ENCODE peak calls at places on chromosomes 5 and 9, in seven cellular contexts. V, I, A, Y, B, H and W are unnamed samples.

GRCh38 chr5:141039517-141039916 is 11.7 kb upstream of the PCDHB1 start:
- DNase-seq in V (no peak), I (no peak), A (no peak), Y (no peak), B (no peak), H (peak), W (no peak)

GRCh38 chr5:91365498-91365897 is 17.6 kb downstream of the ARRDC3 start:
- DNase-seq in V (no peak), I (no peak), A (no peak), Y (no peak), B (no peak), H (no peak), W (no peak)

GRCh38 chr9:72362680-72363139 is 2.3 kb downstream of the ZFAND5 start:
- DNase-seq in V (no peak), I (no peak), A (peak), Y (no peak), B (peak), H (peak), W (peak)

GRCh38 chr5:84373506-84373905 is 11.2 kb downstream of the EDIL3 start:
- DNase-seq in V (no peak), I (no peak), A (no peak), Y (no peak), B (no peak), H (no peak), W (no peak)

GRCh38 chr5:5881294-5881693 is 458.8 kb downstream of the ICE1 start:
- DNase-seq in V (no peak), I (peak), A (no peak), Y (no peak), B (no peak), H (no peak), W (no peak)

GRCh38 chr5:14263700-14264099 is 120.6 kb downstream of the TRIO start:
- DNase-seq in V (no peak), I (no peak), A (no peak), Y (no peak), B (no peak), H (no peak), W (no peak)

GRCh38 chr9:37340961-37341360 is 81.5 kb upstream of the GRHPR start:
- DNase-seq in V (no peak), I (no peak), A (no peak), Y (no peak), B (no peak), H (no peak), W (no peak)

GRCh38 chr9:131667576-131667975 is 72.3 kb downstream of the RAPGEF1 start:
- DNase-seq in V (no peak), I (no peak), A (no peak), Y (no peak), B (no peak), H (no peak), W (no peak)

GRCh38 chr9:91179237-91180138 is 182.2 kb downstream of the AUH start:
- DNase-seq in V (no peak), I (no peak), A (no peak), Y (no peak), B (no peak), H (no peak), W (no peak)

GRCh38 chr9:81559741-81560140 is 129.6 kb downstream of the TLE1 start:
- DNase-seq in V (no peak), I (no peak), A (peak), Y (no peak), B (no peak), H (no peak), W (no peak)

GRCh38 chr9:133858771-133859170 is 120.6 kb upstream of the SARDH start:
- DNase-seq in V (no peak), I (no peak), A (no peak), Y (no peak), B (no peak), H (no peak), W (no peak)

GRCh38 chr5:153084476-153084875 is 406.0 kb upstream of the GRIA1 start:
- DNase-seq in V (no peak), I (no peak), A (no peak), Y (no peak), B (no peak), H (no peak), W (no peak)

GRCh38 chr5:44252545-44252944 is 136.7 kb downstream of the FGF10 start:
- DNase-seq in V (no peak), I (no peak), A (no peak), Y (no peak), B (no peak), H (no peak), W (no peak)

GRCh38 chr5:154478752-154479159 is 729 bp upstream of the HAND1 start:
- DNase-seq in V (no peak), I (no peak), A (no peak), Y (no peak), B (no peak), H (peak), W (no peak)

GRCh38 chr5:99025298-99026045 is 96.7 kb upstream of the CHD1 start:
- DNase-seq in V (no peak), I (no peak), A (peak), Y (no peak), B (no peak), H (no peak), W (no peak)

GRCh38 chr9:91060520-91061343 is 259.1 kb downstream of the SYK start:
- DNase-seq in V (no peak), I (no peak), A (peak), Y (no peak), B (no peak), H (no peak), W (no peak)

GRCh38 chr9:132167192-132167591 is 5.3 kb downstream of the NTNG2 start:
- DNase-seq in V (no peak), I (no peak), A (no peak), Y (no peak), B (no peak), H (no peak), W (no peak)

GRCh38 chr5:24141046-24141445 is 503.7 kb downstream of the CDH10 start:
- DNase-seq in V (no peak), I (no peak), A (no peak), Y (no peak), B (no peak), H (no peak), W (no peak)

GRCh38 chr9:91078041-91078441 is 276.4 kb downstream of the SYK start:
- DNase-seq in V (no peak), I (no peak), A (no peak), Y (no peak), B (no peak), H (no peak), W (no peak)

GRCh38 chr5:165869066-165869465 is 2363.6 kb downstream of the MAT2B start:
- DNase-seq in V (no peak), I (no peak), A (no peak), Y (no peak), B (no peak), H (no peak), W (no peak)

GRCh38 chr9:129945314-129945713 is 97.7 kb downstream of the FNBP1 start:
- DNase-seq in V (no peak), I (no peak), A (no peak), Y (no peak), B (no peak), H (no peak), W (no peak)

GRCh38 chr9:114798793-114799427 is 6.9 kb downstream of the TNFSF15 start:
- DNase-seq in V (no peak), I (no peak), A (no peak), Y (no peak), B (no peak), H (peak), W (no peak)

GRCh38 chr9:7935666-7936065 is 136.1 kb upstream of the DMAC1 start:
- DNase-seq in V (peak), I (no peak), A (no peak), Y (no peak), B (no peak), H (no peak), W (no peak)

GRCh38 chr5:97049175-97049574 is 93.2 kb downstream of the LIX1 start:
- DNase-seq in V (no peak), I (no peak), A (no peak), Y (no peak), B (no peak), H (no peak), W (no peak)

GRCh38 chr9:23587433-23587832 is 238.6 kb downstream of the ELAVL2 start:
- DNase-seq in V (no peak), I (no peak), A (no peak), Y (no peak), B (no peak), H (no peak), W (no peak)

GRCh38 chr5:132259061-132259851 is 1.8 kb downstream of the PDLIM4 start:
- DNase-seq in V (no peak), I (no peak), A (no peak), Y (peak), B (no peak), H (peak), W (no peak)

GRCh38 chr5:154901276-154901675 is 36.7 kb downstream of the GEMIN5 start:
- DNase-seq in V (no peak), I (no peak), A (no peak), Y (no peak), B (no peak), H (no peak), W (no peak)

GRCh38 chr9:130036099-130036498 is 6.9 kb downstream of the FNBP1 start:
- DNase-seq in V (no peak), I (no peak), A (no peak), Y (no peak), B (no peak), H (no peak), W (no peak)

GRCh38 chr9:38183994-38184568 is 115.1 kb upstream of the SHB start:
- DNase-seq in V (no peak), I (no peak), A (no peak), Y (no peak), B (no peak), H (no peak), W (no peak)

GRCh38 chr9:133758228-133758627 is 20.1 kb upstream of the SARDH start:
- DNase-seq in V (no peak), I (no peak), A (no peak), Y (no peak), B (no peak), H (no peak), W (no peak)

GRCh38 chr9:12884736-12885395 is 110.0 kb downstream of the LURAP1L start:
- DNase-seq in V (no peak), I (no peak), A (peak), Y (no peak), B (no peak), H (peak), W (no peak)

GRCh38 chr5:33008751-33009418 is 297.8 kb downstream of the NPR3 start:
- DNase-seq in V (no peak), I (peak), A (no peak), Y (no peak), B (no peak), H (no peak), W (no peak)

GRCh38 chr9:2601785-2602378 is 19.7 kb upstream of the VLDLR start:
- DNase-seq in V (no peak), I (no peak), A (no peak), Y (no peak), B (no peak), H (no peak), W (no peak)

DNA sequence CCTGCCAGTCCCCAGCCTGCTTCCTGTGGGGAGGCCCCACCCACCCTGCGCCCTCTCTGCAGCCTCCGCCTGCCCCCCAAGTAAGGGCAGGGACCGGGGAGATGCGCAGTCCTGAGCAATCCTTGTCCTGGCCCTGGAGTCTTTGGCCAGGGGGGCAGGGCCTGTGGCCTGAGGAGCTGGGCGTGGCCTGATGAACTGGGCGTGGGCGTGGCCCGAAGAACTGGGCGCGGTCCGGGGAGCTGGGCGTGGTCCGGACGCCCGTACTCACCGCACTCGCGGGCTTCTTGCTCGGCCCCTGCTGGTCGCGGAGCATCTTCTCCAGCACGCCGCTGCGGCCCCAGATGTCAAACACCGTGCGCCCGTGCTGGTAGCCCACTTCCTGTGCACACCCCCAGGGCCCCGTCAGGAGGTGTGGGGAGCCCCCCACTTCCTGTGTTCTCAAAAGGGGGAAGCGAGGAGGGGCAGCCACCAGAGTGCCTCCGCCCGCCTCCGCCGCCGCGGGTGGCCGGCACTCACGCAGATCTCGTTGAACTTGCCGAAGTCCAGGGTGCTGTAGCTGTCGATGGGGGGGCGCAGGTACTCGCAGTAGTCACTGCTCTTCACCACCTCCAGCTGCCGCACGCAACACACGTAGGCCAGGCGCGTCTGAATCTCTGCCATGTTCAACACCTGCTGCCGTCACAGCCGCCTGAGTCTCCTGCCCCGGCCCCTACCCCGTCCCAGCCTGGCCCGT is 2.7 kb upstream of the NSMF start:
- DNase-seq in V (peak), I (peak), A (no peak), Y (peak), B (peak), H (no peak), W (peak)
- TF ChIP-seq POLR2AphosphoS5 in V (peak), I (no peak), A (no peak), Y (no peak), B (peak), H (no peak), W (no peak)

DNA sequence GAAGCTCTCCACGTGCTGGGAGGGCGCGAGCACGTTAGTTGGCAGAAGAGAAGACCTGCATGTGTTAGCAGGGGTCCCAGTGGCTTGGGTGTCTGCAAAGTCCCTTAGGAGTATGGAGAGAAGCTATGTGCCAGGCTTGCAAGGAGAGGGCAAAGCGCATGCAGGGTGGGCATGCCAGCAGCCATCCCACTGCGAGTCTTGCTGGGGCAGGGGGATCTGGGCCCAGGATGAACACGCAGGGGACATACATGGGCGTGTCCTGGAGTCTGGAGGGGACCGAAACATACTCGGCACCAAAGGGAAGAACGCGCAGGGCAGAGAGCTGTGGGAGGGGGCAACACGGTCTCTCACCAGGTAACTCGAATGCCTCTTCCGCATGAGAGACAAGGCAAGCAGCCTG is 43.6 kb upstream of the IPPK start:
- DNase-seq in V (no peak), I (no peak), A (no peak), Y (no peak), B (no peak), H (no peak), W (no peak)
- TF ChIP-seq TAF1 in V (no peak), I (no peak), A (no peak), Y (no peak), B (no peak), H (no peak), W (no peak)

DNA sequence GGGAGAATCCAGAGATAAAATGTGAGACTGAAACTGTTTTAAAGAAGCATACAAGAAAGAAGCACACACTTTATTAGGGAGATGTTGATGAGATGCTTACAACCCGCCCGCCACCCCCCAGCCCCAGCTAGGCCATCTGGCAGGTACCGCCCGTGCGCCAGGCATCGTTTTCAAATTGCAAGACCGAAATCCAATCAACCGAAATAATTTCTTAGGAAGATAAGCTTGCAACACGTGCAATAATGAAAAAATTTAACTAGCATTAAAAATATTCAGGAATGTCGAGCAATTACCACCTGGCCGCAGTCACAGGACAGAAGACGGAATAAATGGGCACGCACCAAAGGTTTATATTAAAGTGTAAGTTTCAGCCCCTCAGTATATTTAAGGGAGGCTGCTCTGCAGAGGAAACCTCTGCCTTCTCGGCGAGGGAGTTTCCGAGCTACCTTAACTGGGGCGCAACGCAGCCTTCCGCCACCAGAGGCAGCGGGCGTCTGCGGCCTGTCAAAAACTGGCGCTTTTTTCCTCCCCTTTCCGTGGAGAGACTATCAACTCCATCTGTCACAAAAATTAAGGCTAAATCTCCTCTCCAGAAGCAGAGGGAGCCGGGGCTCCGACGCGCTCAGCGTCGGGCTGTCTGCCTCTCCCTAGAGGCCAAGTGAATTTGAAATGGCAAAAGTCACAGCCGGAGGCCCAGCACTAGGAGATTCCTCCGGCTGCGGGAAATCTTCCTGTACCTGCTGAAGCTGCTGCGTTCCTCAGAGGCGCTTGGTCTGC is 1.0 kb upstream of the GAS1 start:
- DNase-seq in V (peak), I (no peak), A (peak), Y (peak), B (no peak), H (peak), W (peak)
- TF ChIP-seq POLR2AphosphoS5 in V (no peak), I (no peak), A (no peak), Y (no peak), B (no peak), H (peak), W (no peak)

DNA sequence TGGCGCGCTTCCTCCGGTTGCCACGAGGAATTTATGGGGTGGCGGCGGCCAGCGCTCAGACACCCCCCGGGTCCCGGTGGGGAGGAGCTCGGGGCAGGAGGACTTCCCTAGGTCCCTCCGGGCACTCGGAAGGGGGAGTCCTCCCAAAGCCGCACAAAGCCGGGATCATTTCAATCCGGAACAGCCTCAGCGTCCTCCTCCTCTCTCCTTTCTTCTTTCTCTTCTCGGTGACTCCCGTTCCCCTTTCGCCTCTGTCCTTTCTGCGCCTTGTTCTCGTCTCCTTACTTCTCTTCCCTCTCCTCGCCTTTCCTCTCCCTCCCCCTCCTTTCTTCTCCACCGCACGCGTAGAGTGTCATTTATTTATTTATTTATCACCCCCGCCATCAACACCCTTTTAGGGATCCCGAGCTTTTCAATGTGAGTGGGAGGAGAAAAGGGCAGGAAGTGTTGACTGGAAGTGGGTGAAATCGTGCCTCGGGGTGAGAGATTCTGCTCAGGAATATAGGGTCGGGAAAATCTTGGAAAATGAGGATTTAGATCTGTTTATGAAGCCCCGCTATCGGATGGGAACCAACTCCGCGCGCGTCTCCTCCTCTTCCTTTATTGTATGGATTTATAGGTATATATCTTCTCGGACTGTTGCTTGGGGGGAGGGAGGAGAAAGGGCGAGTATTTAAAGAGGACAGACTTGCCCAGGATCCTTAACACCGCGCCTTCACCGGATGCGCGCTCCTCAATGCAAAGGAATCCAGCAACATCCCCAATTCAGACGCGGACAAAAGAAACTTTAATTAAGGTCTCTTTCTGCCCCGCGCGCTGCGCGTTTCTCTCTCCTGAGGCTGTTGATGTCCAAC is 2.0 kb upstream of the ZNF462 start:
- DNase-seq in V (no peak), I (no peak), A (no peak), Y (no peak), B (no peak), H (peak), W (no peak)
- TF ChIP-seq TAF1 in V (no peak), I (peak), A (no peak), Y (no peak), B (no peak), H (no peak), W (no peak)

GRCh38 chr5:149728303-149728702 is 1.8 kb upstream of the PPARGC1B start:
- DNase-seq in V (no peak), I (no peak), A (no peak), Y (no peak), B (no peak), H (no peak), W (no peak)
- TF ChIP-seq POLR2AphosphoS5 in V (no peak), I (no peak), A (no peak), Y (no peak), B (no peak), H (no peak), W (no peak)

DNA sequence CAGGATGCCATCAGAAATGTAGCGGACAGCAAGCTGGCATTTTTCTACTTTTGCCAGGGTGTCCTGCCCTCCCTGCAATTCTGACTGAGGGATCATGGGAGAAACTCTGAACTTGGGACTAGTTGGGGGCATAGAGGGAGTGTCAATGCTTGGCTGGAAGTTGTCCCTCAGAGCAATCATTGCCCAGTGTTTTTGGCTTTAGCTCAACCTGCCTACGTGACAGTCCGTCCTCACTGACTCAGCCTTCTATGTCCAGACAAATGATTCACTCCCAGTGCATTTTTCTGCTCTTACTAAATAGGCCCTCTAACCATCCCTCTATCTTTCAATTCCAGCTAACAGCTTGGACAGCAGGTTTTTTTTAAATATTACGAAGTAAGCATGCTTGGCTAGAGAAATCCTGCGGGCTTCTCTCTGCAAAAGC is 627.4 kb downstream of the TLR4 start:
- DNase-seq in V (no peak), I (no peak), A (no peak), Y (no peak), B (no peak), H (no peak), W (no peak)
- TF ChIP-seq TAF1 in V (no peak), I (no peak), A (no peak), Y (no peak), B (no peak), H (no peak), W (no peak)